ENCODE peak calls at places on chromosomes 13 and 19, in seven cellular contexts. A is gastrocnemius medialis, L is fibroblast of the aortic adventitia, O is GM23338, T is cardiac muscle cell, Z is PC-9, B is kidney. U is an unnamed sample.

GRCh38 chr19:38666662-38667448 is 19.4 kb downstream of the ACTN4 start:
- DNase-seq in A (no peak), L (peak; percentile 76), O (no peak), T (peak; percentile 30), Z (no peak), B (peak; percentile 59), U (no peak)

GRCh38 chr13:44300895-44301638 is 72.6 kb upstream of the SERP2 start:
- DNase-seq in A (peak; percentile 88), L (peak; percentile 77), O (no peak), T (peak; percentile 56), Z (peak; percentile 70), B (no peak), U (no peak)

GRCh38 chr19:4061178-4061682 is 5.5 kb downstream of the ZBTB7A start:
- DNase-seq in A (peak; percentile 89), L (peak; percentile 55), O (peak; percentile 60), T (no peak), Z (peak; percentile 64), B (peak; percentile 95), U (no peak)

GRCh38 chr13:53150568-53150967 is 122.0 kb downstream of the OLFM4 start:
- DNase-seq in A (no peak), L (no peak), O (no peak), T (no peak), Z (no peak), B (no peak), U (no peak)

GRCh38 chr19:12880551-12881171 is 588 bp downstream of the DNASE2 start:
- DNase-seq in A (peak; percentile 37), L (peak; percentile 37), O (peak; percentile 57), T (peak; percentile 61), Z (no peak), B (peak; percentile 81), U (no peak)

GRCh38 chr13:96817336-96817941 is 176.8 kb downstream of the OXGR1 start:
- DNase-seq in A (no peak), L (peak; percentile 55), O (peak; percentile 73), T (peak; percentile 51), Z (no peak), B (no peak), U (no peak)

GRCh38 chr13:30805132-30805537 is 69.8 kb downstream of the ALOX5AP start:
- DNase-seq in A (no peak), L (no peak), O (no peak), T (no peak), Z (no peak), B (no peak), U (no peak)

GRCh38 chr13:79185580-79185979 is 220.5 kb downstream of the RBM26 start:
- DNase-seq in A (no peak), L (no peak), O (no peak), T (no peak), Z (no peak), B (no peak), U (no peak)

GRCh38 chr19:18865106-18865972 is 30.6 kb downstream of the CERS1 start:
- DNase-seq in A (no peak), L (no peak), O (no peak), T (no peak), Z (no peak), B (no peak), U (no peak)

GRCh38 chr13:37960427-37960826 is 90.9 kb upstream of the TRPC4 start:
- DNase-seq in A (no peak), L (no peak), O (peak; percentile 48), T (no peak), Z (no peak), B (no peak), U (no peak)

GRCh38 chr13:110636053-110636475 is 20.7 kb downstream of the NAXD start:
- DNase-seq in A (no peak), L (no peak), O (no peak), T (no peak), Z (no peak), B (no peak), U (no peak)

GRCh38 chr19:33054623-33055022 is 10.1 kb downstream of the RHPN2 start:
- DNase-seq in A (no peak), L (no peak), O (no peak), T (no peak), Z (peak; percentile 98), B (peak; percentile 93), U (no peak)

GRCh38 chr19:34962281-34962944 is 1.6 kb downstream of the ZNF792 start:
- DNase-seq in A (no peak), L (peak; percentile 11), O (no peak), T (no peak), Z (no peak), B (no peak), U (no peak)

GRCh38 chr19:2428027-2428690 is 773 bp upstream of the TIMM13 start:
- DNase-seq in A (peak; percentile 53), L (peak; percentile 41), O (peak; percentile 89), T (no peak), Z (no peak), B (no peak), U (no peak)

GRCh38 chr19:17834350-17835181 is 13.2 kb downstream of the JAK3 start:
- DNase-seq in A (no peak), L (no peak), O (peak; percentile 74), T (no peak), Z (no peak), B (no peak), U (no peak)

GRCh38 chr13:94415484-94415883 is 64.0 kb downstream of the DCT start:
- DNase-seq in A (no peak), L (no peak), O (no peak), T (no peak), Z (no peak), B (no peak), U (no peak)

GRCh38 chr19:48553676-48554384 is 1.9 kb downstream of the SULT2B1 start:
- DNase-seq in A (no peak), L (peak; percentile 69), O (peak; percentile 61), T (peak; percentile 17), Z (peak; percentile 89), B (peak; percentile 93), U (no peak)

GRCh38 chr19:44955500-44956439 is 590 bp downstream of the CLPTM1 start:
- DNase-seq in A (no peak), L (no peak), O (no peak), T (peak; percentile 28), Z (no peak), B (no peak), U (no peak)

GRCh38 chr13:80881495-80882482 is 540.9 kb upstream of the SPRY2 start:
- DNase-seq in A (no peak), L (peak; percentile 41), O (no peak), T (no peak), Z (no peak), B (no peak), U (no peak)

GRCh38 chr13:61768175-61768574 is 352.5 kb upstream of the PCDH20 start:
- DNase-seq in A (no peak), L (no peak), O (no peak), T (no peak), Z (no peak), B (no peak), U (no peak)

GRCh38 chr13:57569981-57570380 is 61.6 kb upstream of the PCDH17 start:
- DNase-seq in A (no peak), L (no peak), O (no peak), T (no peak), Z (no peak), B (no peak), U (no peak)

GRCh38 chr13:44755872-44756271 is 179.7 kb upstream of the TSC22D1 start:
- DNase-seq in A (no peak), L (peak; percentile 62), O (no peak), T (no peak), Z (peak; percentile 67), B (no peak), U (no peak)

GRCh38 chr19:42396248-42396541 is 6.1 kb upstream of the CNFN start:
- DNase-seq in A (peak; percentile 37), L (no peak), O (peak; percentile 74), T (no peak), Z (no peak), B (no peak), U (no peak)

GRCh38 chr19:51111606-51112005 is 3.4 kb upstream of the CTU1 start:
- DNase-seq in A (no peak), L (no peak), O (peak; percentile 68), T (no peak), Z (no peak), B (peak; percentile 44), U (no peak)
- TF ChIP-seq CTCF in A (no peak), L (no peak), O (peak; percentile 52), T (peak; percentile 34), Z (peak; percentile 26), B (no peak), U (peak; percentile 32)

GRCh38 chr13:27425918-27426630 is 1.7 kb downstream of the GTF3A start:
- DNase-seq in A (peak; percentile 87), L (peak; percentile 78), O (peak; percentile 73), T (peak; percentile 43), Z (peak; percentile 86), B (peak; percentile 87), U (no peak)
- TF ChIP-seq CTCF in A (peak; percentile 67), L (peak; percentile 69), O (peak; percentile 49), T (peak; percentile 62), Z (peak; percentile 55), B (peak; percentile 44), U (peak; percentile 46)

GRCh38 chr13:51237887-51238286 is 15.7 kb downstream of the FAM124A start:
- DNase-seq in A (no peak), L (no peak), O (no peak), T (no peak), Z (no peak), B (no peak), U (no peak)

GRCh38 chr13:51234676-51235075 is 12.5 kb downstream of the FAM124A start:
- DNase-seq in A (no peak), L (no peak), O (no peak), T (no peak), Z (no peak), B (no peak), U (no peak)

GRCh38 chr13:51233117-51233826 is 11.1 kb downstream of the FAM124A start:
- DNase-seq in A (no peak), L (no peak), O (no peak), T (no peak), Z (no peak), B (no peak), U (no peak)

GRCh38 chr13:51235186-51235585 is 13.0 kb downstream of the FAM124A start:
- DNase-seq in A (no peak), L (no peak), O (no peak), T (no peak), Z (no peak), B (no peak), U (no peak)

GRCh38 chr13:51235756-51236564 is 13.8 kb downstream of the FAM124A start:
- DNase-seq in A (no peak), L (no peak), O (peak; percentile 36), T (no peak), Z (no peak), B (no peak), U (no peak)
- TF ChIP-seq CTCF in A (no peak), L (no peak), O (no peak), T (no peak), Z (no peak), B (no peak), U (no peak)

DNA sequence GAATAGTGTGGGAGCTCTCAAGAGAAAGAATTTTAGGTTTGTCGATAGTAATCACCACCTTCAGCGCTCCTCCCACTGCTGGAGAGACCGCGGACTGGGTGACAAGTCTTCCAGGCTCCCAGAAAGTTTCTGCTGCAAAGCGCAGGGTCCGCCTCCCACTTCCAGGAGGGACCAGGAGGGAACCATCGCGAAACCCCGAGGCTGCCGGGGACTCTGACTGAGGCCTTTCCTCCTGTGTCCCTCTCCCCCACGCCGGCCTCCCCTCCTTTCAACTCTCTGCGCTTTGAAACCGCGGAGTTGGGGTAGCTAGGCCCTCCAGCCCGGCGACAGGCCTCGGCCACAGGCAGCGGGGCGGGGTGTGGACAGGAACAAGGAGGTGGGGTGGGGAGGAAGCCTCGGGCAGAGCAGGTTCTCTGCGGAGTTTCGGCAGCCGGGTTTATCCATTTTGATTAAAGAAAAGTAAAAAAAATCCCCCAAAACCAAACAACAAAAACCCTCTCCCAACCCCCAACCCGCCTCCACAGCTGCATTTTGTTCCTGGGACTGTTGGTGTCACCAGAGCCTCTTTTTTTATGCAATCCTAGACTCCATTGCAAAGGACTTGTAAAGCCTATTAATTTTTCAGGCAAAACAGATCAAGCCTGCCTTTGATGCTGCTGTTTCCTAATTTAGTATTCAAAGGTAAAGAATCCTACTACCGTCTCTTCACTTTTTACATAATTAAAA is 157.2 kb downstream of the TM9SF2 start:
- DNase-seq in A (no peak), L (peak; percentile 56), O (peak; percentile 80), T (peak; percentile 68), Z (no peak), B (peak; percentile 85), U (no peak)
- TF ChIP-seq CTCF in A (no peak), L (peak; percentile 36), O (peak; percentile 64), T (peak; percentile 29), Z (no peak), B (peak; percentile 17), U (peak; percentile 32)